ENCODE peak calls at places on chromosomes 7 and 10, in five cellular contexts. One of them, this sample, is unnamed.

GRCh38 chr10:788796-789748 is 99.6 kb upstream of the DIP2C start:
- DNase-seq in cardiac muscle cell: no peak
- DNase-seq in GM23338: peak; percentile 85
- DNase-seq in right cardiac atrium: peak; percentile 94
- DNase-seq in neuronal stem cell: peak; percentile 57
- DNase-seq in this sample: no peak

GRCh38 chr7:47327698-47328391 is 254.1 kb downstream of the TNS3 start:
- DNase-seq in cardiac muscle cell: peak; percentile 95
- DNase-seq in neuronal stem cell: peak; percentile 84
- DNase-seq in GM23338: peak; percentile 92
- DNase-seq in right cardiac atrium: peak; percentile 98
- DNase-seq in this sample: no peak

GRCh38 chr7:27169658-27170493 is 4.2 kb downstream of the HOXA10 start:
- DNase-seq in cardiac muscle cell: no peak
- DNase-seq in right cardiac atrium: no peak
- DNase-seq in GM23338: peak; percentile 82
- DNase-seq in neuronal stem cell: no peak
- DNase-seq in this sample: peak; percentile 73

GRCh38 chr10:12945709-12946359 is 55.7 kb downstream of the CCDC3 start:
- DNase-seq in cardiac muscle cell: no peak
- DNase-seq in neuronal stem cell: no peak
- DNase-seq in GM23338: no peak
- DNase-seq in right cardiac atrium: no peak
- DNase-seq in this sample: no peak

GRCh38 chr7:121003986-121004685 is 15.6 kb downstream of the CPED1 start:
- DNase-seq in neuronal stem cell: no peak
- DNase-seq in GM23338: no peak
- DNase-seq in right cardiac atrium: peak; percentile 40
- DNase-seq in cardiac muscle cell: no peak
- DNase-seq in this sample: no peak

GRCh38 chr7:43113622-43114450 is 1.4 kb downstream of the HECW1 start:
- DNase-seq in neuronal stem cell: no peak
- DNase-seq in cardiac muscle cell: no peak
- DNase-seq in right cardiac atrium: peak; percentile 37
- DNase-seq in GM23338: no peak
- DNase-seq in this sample: no peak

GRCh38 chr7:80666376-80666775 is 27.9 kb downstream of the CD36 start:
- DNase-seq in GM23338: no peak
- DNase-seq in right cardiac atrium: no peak
- DNase-seq in neuronal stem cell: no peak
- DNase-seq in cardiac muscle cell: no peak
- DNase-seq in this sample: no peak

GRCh38 chr10:133176546-133176945 is 16.5 kb downstream of the KNDC1 start:
- DNase-seq in GM23338: no peak
- DNase-seq in right cardiac atrium: no peak
- DNase-seq in cardiac muscle cell: no peak
- DNase-seq in neuronal stem cell: no peak
- DNase-seq in this sample: no peak

GRCh38 chr10:11120711-11121110 is 103.0 kb downstream of the CELF2 start:
- DNase-seq in right cardiac atrium: no peak
- DNase-seq in neuronal stem cell: no peak
- DNase-seq in cardiac muscle cell: no peak
- DNase-seq in GM23338: no peak
- DNase-seq in this sample: no peak

GRCh38 chr7:28065308-28065707 is 115.3 kb downstream of the JAZF1 start:
- DNase-seq in neuronal stem cell: no peak
- DNase-seq in right cardiac atrium: no peak
- DNase-seq in cardiac muscle cell: no peak
- DNase-seq in GM23338: no peak
- DNase-seq in this sample: no peak

GRCh38 chr7:23759556-23760391 is 49.8 kb downstream of the STK31 start:
- DNase-seq in right cardiac atrium: no peak
- DNase-seq in GM23338: no peak
- DNase-seq in neuronal stem cell: no peak
- DNase-seq in cardiac muscle cell: no peak
- DNase-seq in this sample: peak; percentile 68

GRCh38 chr10:77919713-77920108 is 6.8 kb downstream of the DLG5 start:
- DNase-seq in cardiac muscle cell: no peak
- DNase-seq in right cardiac atrium: no peak
- DNase-seq in neuronal stem cell: no peak
- DNase-seq in GM23338: no peak
- DNase-seq in this sample: no peak

GRCh38 chr7:30984359-30985107 is 20.8 kb downstream of the GHRHR start:
- DNase-seq in cardiac muscle cell: no peak
- DNase-seq in neuronal stem cell: no peak
- DNase-seq in right cardiac atrium: no peak
- DNase-seq in GM23338: peak; percentile 80
- DNase-seq in this sample: no peak

GRCh38 chr7:44740040-44740439 is 8.6 kb upstream of the ZMIZ2 start:
- DNase-seq in neuronal stem cell: no peak
- DNase-seq in GM23338: no peak
- DNase-seq in right cardiac atrium: no peak
- DNase-seq in cardiac muscle cell: no peak
- DNase-seq in this sample: no peak

GRCh38 chr7:135169141-135169935 is 1.2 kb downstream of the CYREN start:
- DNase-seq in cardiac muscle cell: peak; percentile 17
- DNase-seq in right cardiac atrium: peak; percentile 69
- DNase-seq in GM23338: peak; percentile 79
- DNase-seq in neuronal stem cell: peak; percentile 6
- DNase-seq in this sample: no peak

GRCh38 chr7:32158076-32158475 is 87.9 kb upstream of the PDE1C start:
- DNase-seq in right cardiac atrium: no peak
- DNase-seq in cardiac muscle cell: peak; percentile 8
- DNase-seq in neuronal stem cell: no peak
- DNase-seq in GM23338: no peak
- DNase-seq in this sample: no peak

GRCh38 chr7:132489776-132490237 is 86.5 kb downstream of the PLXNA4 start:
- DNase-seq in cardiac muscle cell: no peak
- DNase-seq in neuronal stem cell: no peak
- DNase-seq in GM23338: no peak
- DNase-seq in right cardiac atrium: no peak
- DNase-seq in this sample: no peak

GRCh38 chr7:43456200-43456599 is 126.7 kb upstream of the STK17A start:
- DNase-seq in right cardiac atrium: no peak
- DNase-seq in neuronal stem cell: no peak
- DNase-seq in cardiac muscle cell: peak; percentile 13
- DNase-seq in GM23338: peak; percentile 43
- DNase-seq in this sample: no peak

GRCh38 chr7:34121366-34121765 is 216.0 kb downstream of the BMPER start:
- DNase-seq in GM23338: no peak
- DNase-seq in right cardiac atrium: no peak
- DNase-seq in neuronal stem cell: no peak
- DNase-seq in cardiac muscle cell: no peak
- DNase-seq in this sample: no peak

GRCh38 chr7:34117583-34117982 is 212.2 kb downstream of the BMPER start:
- DNase-seq in right cardiac atrium: no peak
- DNase-seq in cardiac muscle cell: no peak
- DNase-seq in GM23338: no peak
- DNase-seq in neuronal stem cell: no peak
- DNase-seq in this sample: no peak

GRCh38 chr7:34109936-34110626 is 204.7 kb downstream of the BMPER start:
- DNase-seq in GM23338: no peak
- DNase-seq in right cardiac atrium: no peak
- DNase-seq in neuronal stem cell: no peak
- DNase-seq in cardiac muscle cell: peak; percentile 29
- DNase-seq in this sample: no peak

GRCh38 chr7:34115503-34115902 is 210.2 kb downstream of the BMPER start:
- DNase-seq in cardiac muscle cell: no peak
- DNase-seq in GM23338: no peak
- DNase-seq in neuronal stem cell: no peak
- DNase-seq in right cardiac atrium: no peak
- DNase-seq in this sample: no peak
- H3K4me1 ChIP-seq in cardiac muscle cell: peaks cover 2% of the 10 kb centered on the region
- H3K4me1 ChIP-seq in GM23338: no peaks in the 10 kb centered on the region
- H3K4me1 ChIP-seq in neuronal stem cell: no peaks in the 10 kb centered on the region
- H3K4me1 ChIP-seq in right cardiac atrium: peaks cover 1% of the 10 kb centered on the region
- H3K4me1 ChIP-seq in this sample: no peaks in the 10 kb centered on the region

DNA sequence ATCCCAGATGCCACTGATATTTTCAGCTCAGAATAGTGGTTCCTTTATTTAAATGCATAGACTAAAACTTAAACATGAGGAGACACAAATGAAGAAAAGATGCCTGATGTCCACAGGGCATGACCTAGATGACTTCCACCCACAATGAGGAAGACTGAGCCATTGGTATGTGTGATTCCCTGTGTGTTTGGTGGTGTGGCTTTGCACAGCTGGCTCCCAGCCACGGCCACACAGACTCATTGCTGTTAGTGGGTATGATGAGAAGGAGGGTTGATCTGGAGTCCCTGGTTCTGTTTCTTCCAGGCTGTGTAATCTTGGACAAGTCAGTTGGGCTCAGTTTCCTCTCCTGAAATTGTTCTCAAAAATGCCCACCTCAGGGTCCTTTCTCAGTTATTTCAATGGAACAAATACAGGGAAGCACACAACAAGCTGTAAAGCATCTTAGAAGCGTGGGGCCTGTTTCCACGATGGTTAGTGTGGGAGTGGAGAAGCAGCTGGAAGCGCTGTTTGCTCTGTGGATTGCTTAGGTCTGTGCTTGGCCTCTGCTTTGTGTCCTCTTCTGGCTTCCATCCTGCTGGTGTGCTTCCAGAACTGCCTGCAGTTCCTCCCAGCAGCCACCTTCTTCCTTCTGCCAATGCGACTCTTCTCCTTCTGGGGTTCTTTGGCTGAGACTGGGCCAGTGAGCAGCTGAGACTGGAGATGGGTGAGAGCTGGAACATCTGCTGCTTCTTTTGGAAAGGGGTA is 303.7 kb downstream of the BMPER start:
- DNase-seq in right cardiac atrium: no peak
- DNase-seq in cardiac muscle cell: no peak
- DNase-seq in GM23338: no peak
- DNase-seq in neuronal stem cell: no peak
- DNase-seq in this sample: no peak
- H3K4me1 ChIP-seq in right cardiac atrium: no peaks in the 10 kb centered on the region
- H3K4me1 ChIP-seq in cardiac muscle cell: no peaks in the 10 kb centered on the region
- H3K4me1 ChIP-seq in GM23338: peaks cover 10% of the 10 kb centered on the region
- H3K4me1 ChIP-seq in neuronal stem cell: no peaks in the 10 kb centered on the region
- H3K4me1 ChIP-seq in this sample: no peaks in the 10 kb centered on the region

DNA sequence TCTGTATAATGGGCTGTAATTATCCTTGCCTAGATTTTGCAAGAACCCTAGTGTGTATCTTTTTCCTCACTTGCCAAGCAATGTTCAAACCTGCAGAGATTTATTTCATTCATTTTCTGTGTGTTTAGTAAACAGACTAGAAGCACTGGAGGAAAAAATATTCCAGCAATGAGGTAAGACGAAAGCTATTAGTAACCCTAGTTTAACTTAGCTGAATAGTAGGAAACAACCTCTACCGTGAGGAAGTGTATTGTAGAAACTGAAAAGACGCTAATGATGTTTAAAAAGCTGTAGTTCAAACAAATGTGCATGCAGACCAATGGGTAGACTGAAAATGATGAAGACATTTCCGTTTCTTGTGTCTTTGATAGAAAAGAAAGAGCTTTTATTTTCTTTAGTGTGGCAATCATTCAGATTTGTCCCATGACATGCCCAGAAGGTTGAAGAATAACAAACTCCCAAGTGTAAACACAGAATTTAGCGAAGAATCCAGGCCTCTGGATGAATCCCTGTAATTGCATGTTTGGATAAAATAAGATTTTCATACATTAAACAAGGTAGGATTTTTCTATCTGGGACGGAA is 20.7 kb downstream of the CAV1 start:
- DNase-seq in GM23338: no peak
- DNase-seq in neuronal stem cell: no peak
- DNase-seq in right cardiac atrium: no peak
- DNase-seq in cardiac muscle cell: no peak
- DNase-seq in this sample: no peak
- H3K4me1 ChIP-seq in GM23338: no peaks in the 10 kb centered on the region
- H3K4me1 ChIP-seq in neuronal stem cell: no peaks in the 10 kb centered on the region
- H3K4me1 ChIP-seq in right cardiac atrium: peaks cover 19% of the 10 kb centered on the region
- H3K4me1 ChIP-seq in cardiac muscle cell: no peaks in the 10 kb centered on the region
- H3K4me1 ChIP-seq in this sample: peaks cover 17% of the 10 kb centered on the region

GRCh38 chr7:22563115-22563514 is 63.1 kb upstream of the STEAP1B start:
- DNase-seq in GM23338: no peak
- DNase-seq in cardiac muscle cell: peak; percentile 51
- DNase-seq in neuronal stem cell: no peak
- DNase-seq in right cardiac atrium: peak; percentile 63
- DNase-seq in this sample: no peak

GRCh38 chr7:22565315-22565811 is 65.4 kb upstream of the STEAP1B start:
- DNase-seq in GM23338: no peak
- DNase-seq in right cardiac atrium: peak; percentile 65
- DNase-seq in cardiac muscle cell: peak; percentile 23
- DNase-seq in neuronal stem cell: no peak
- DNase-seq in this sample: no peak

GRCh38 chr7:22564511-22565045 is 64.6 kb upstream of the STEAP1B start:
- DNase-seq in GM23338: no peak
- DNase-seq in cardiac muscle cell: no peak
- DNase-seq in right cardiac atrium: peak; percentile 68
- DNase-seq in neuronal stem cell: no peak
- DNase-seq in this sample: no peak

GRCh38 chr7:22561895-22562593 is 62.1 kb upstream of the STEAP1B start:
- DNase-seq in cardiac muscle cell: no peak
- DNase-seq in GM23338: peak; percentile 63
- DNase-seq in right cardiac atrium: no peak
- DNase-seq in neuronal stem cell: no peak
- DNase-seq in this sample: no peak

DNA sequence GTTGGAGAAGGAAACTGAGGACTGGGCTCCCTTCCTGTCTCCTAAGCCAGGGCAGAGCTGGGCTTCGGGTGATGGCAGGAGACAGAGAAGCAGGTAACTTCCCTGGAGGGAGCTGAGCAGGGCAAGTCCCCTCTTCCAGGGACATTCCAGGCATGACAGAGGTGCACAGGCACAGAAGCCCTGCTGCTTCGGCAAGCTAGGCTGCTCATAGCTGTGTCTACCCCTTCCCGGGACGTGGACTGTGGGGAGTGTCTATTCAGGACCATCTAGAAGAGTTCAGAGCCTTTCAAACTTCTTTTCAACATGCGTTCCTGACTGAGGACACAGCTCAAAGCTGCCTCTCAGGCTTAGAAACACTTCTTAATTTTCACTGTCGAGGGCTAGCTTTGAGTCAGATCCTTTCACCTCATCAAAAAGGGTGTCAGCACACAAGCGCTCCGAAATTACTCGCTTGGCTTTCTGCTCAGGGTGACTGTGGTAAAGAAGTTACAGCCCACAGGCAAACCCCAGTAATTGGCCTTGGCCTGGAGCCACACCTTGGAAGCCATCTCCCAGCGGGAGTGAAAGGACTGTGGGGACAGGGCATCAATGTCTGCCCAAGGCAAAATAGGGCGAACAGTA is 63.7 kb upstream of the STEAP1B start:
- DNase-seq in right cardiac atrium: peak; percentile 53
- DNase-seq in cardiac muscle cell: peak; percentile 45
- DNase-seq in neuronal stem cell: no peak
- DNase-seq in GM23338: peak; percentile 30
- DNase-seq in this sample: no peak
- H3K4me1 ChIP-seq in right cardiac atrium: peaks cover 18% of the 10 kb centered on the region
- H3K4me1 ChIP-seq in cardiac muscle cell: peaks cover 26% of the 10 kb centered on the region
- H3K4me1 ChIP-seq in neuronal stem cell: peaks cover 26% of the 10 kb centered on the region
- H3K4me1 ChIP-seq in GM23338: peaks cover 52% of the 10 kb centered on the region
- H3K4me1 ChIP-seq in this sample: peaks cover 54% of the 10 kb centered on the region

GRCh38 chr7:1987084-1987535 is 245.6 kb downstream of the MAD1L1 start:
- DNase-seq in right cardiac atrium: peak; percentile 52
- DNase-seq in neuronal stem cell: no peak
- DNase-seq in GM23338: no peak
- DNase-seq in cardiac muscle cell: no peak
- DNase-seq in this sample: no peak
- H3K4me1 ChIP-seq in right cardiac atrium: no peaks in the 10 kb centered on the region
- H3K4me1 ChIP-seq in neuronal stem cell: no peaks in the 10 kb centered on the region
- H3K4me1 ChIP-seq in GM23338: no peaks in the 10 kb centered on the region
- H3K4me1 ChIP-seq in cardiac muscle cell: peaks cover under 1% of the 10 kb centered on the region
- H3K4me1 ChIP-seq in this sample: no peaks in the 10 kb centered on the region

GRCh38 chr10:88886557-88886956 is 6.5 kb downstream of the STAMBPL1 start:
- DNase-seq in GM23338: no peak
- DNase-seq in cardiac muscle cell: no peak
- DNase-seq in neuronal stem cell: no peak
- DNase-seq in right cardiac atrium: no peak
- DNase-seq in this sample: no peak
- H3K4me1 ChIP-seq in GM23338: peaks cover 13% of the 10 kb centered on the region
- H3K4me1 ChIP-seq in cardiac muscle cell: no peaks in the 10 kb centered on the region
- H3K4me1 ChIP-seq in neuronal stem cell: no peaks in the 10 kb centered on the region
- H3K4me1 ChIP-seq in right cardiac atrium: no peaks in the 10 kb centered on the region
- H3K4me1 ChIP-seq in this sample: peaks cover 23% of the 10 kb centered on the region